ENCODE peak calls at places on chromosomes 4 and X, in ten cellular contexts. C is heart left ventricle; J is tibial nerve; S is CD8-positive, alpha-beta memory T cell; W is lung; A is SJSA1; T is neuronal stem cell; G is heart right ventricle; N is GM23248; F is PC-9. R is an unnamed sample.

GRCh38 chr4:99885063-99885664 is 9.1 kb downstream of the LAMTOR3 start:
- DNase-seq in C (no peak), J (no peak), S (peak; percentile 44), W (no peak), A (peak; percentile 22), T (no peak), G (no peak), N (peak; percentile 61), F (no peak), R (no peak)

GRCh38 chrX:9566150-9566621 is 101.3 kb downstream of the TBL1X start:
- DNase-seq in C (peak; percentile 51), J (peak; percentile 38), S (peak; percentile 4), W (no peak), A (peak; percentile 65), T (no peak), G (peak; percentile 54), N (peak; percentile 86), F (peak; percentile 34), R (peak; percentile 57)

GRCh38 chr4:92952897-92953296 is 649.1 kb downstream of the GRID2 start:
- DNase-seq in C (no peak), J (no peak), S (no peak), W (no peak), A (no peak), T (no peak), G (no peak), N (no peak), F (no peak), R (no peak)

GRCh38 chr4:145619639-145619996 is 433 bp downstream of the MMAA start:
- DNase-seq in C (peak; percentile 34), J (no peak), S (no peak), W (peak; percentile 59), A (no peak), T (no peak), G (peak; percentile 37), N (peak; percentile 78), F (no peak), R (peak; percentile 69)

GRCh38 chr4:8044699-8045098 is 105.0 kb upstream of the AFAP1 start:
- DNase-seq in C (no peak), J (no peak), S (no peak), W (no peak), A (peak; percentile 37), T (no peak), G (no peak), N (no peak), F (no peak), R (no peak)

GRCh38 chrX:79181401-79181800 is 36.9 kb downstream of the GPR174 start:
- DNase-seq in C (no peak), J (no peak), S (no peak), W (no peak), A (no peak), T (no peak), G (no peak), N (no peak), F (no peak), R (no peak)

GRCh38 chr4:79588679-79589078 is 180.7 kb upstream of the GK2 start:
- DNase-seq in C (no peak), J (no peak), S (no peak), W (no peak), A (no peak), T (no peak), G (no peak), N (peak; percentile 38), F (no peak), R (no peak)

GRCh38 chr4:76307670-76308014 is 1.1 kb downstream of the STBD1 start:
- DNase-seq in C (peak; percentile 56), J (no peak), S (no peak), W (no peak), A (no peak), T (no peak), G (peak; percentile 54), N (peak; percentile 26), F (no peak), R (no peak)

GRCh38 chr4:89868261-89868660 is 26.4 kb upstream of the MMRN1 start:
- DNase-seq in C (no peak), J (no peak), S (no peak), W (no peak), A (no peak), T (no peak), G (no peak), N (no peak), F (no peak), R (no peak)

GRCh38 chr4:119490335-119490734 is 138.3 kb downstream of the PDE5A start:
- DNase-seq in C (no peak), J (no peak), S (no peak), W (no peak), A (no peak), T (no peak), G (no peak), N (peak; percentile 26), F (no peak), R (no peak)

GRCh38 chrX:148441387-148441786 is 59.0 kb upstream of the AFF2 start:
- DNase-seq in C (no peak), J (no peak), S (no peak), W (no peak), A (no peak), T (no peak), G (no peak), N (no peak), F (no peak), R (no peak)

GRCh38 chr4:8289956-8290700 is 20.6 kb downstream of the HTRA3 start:
- DNase-seq in C (peak; percentile 9), J (no peak), S (no peak), W (no peak), A (no peak), T (no peak), G (no peak), N (no peak), F (no peak), R (peak; percentile 54)

GRCh38 chr4:125316781-125317525 is 2.2 kb downstream of the FAT4 start:
- DNase-seq in C (peak; percentile 36), J (peak; percentile 18), S (no peak), W (peak; percentile 34), A (peak; percentile 74), T (peak; percentile 30), G (peak; percentile 20), N (peak; percentile 74), F (no peak), R (peak; percentile 76)

GRCh38 chrX:13756381-13756780 is 21.8 kb downstream of the OFD1 start:
- DNase-seq in C (no peak), J (no peak), S (no peak), W (no peak), A (no peak), T (no peak), G (no peak), N (no peak), F (no peak), R (no peak)
- H3K4me1 ChIP-seq in C (peaks cover 6% of the 10 kb centered on the region), J (no peaks in the 10 kb centered on the region), S (peaks cover 6% of the 10 kb centered on the region), W (no peaks in the 10 kb centered on the region), A (no peaks in the 10 kb centered on the region), T (no peaks in the 10 kb centered on the region), G (no peaks in the 10 kb centered on the region), N (no peaks in the 10 kb centered on the region), F (no peaks in the 10 kb centered on the region), R (no peaks in the 10 kb centered on the region)

GRCh38 chrX:44908838-44909237 is 35.9 kb downstream of the KDM6A start:
- DNase-seq in C (no peak), J (no peak), S (no peak), W (no peak), A (no peak), T (no peak), G (no peak), N (no peak), F (no peak), R (no peak)
- H3K4me1 ChIP-seq in C (peaks cover 75% of the 10 kb centered on the region), J (peaks cover 9% of the 10 kb centered on the region), S (peaks cover 26% of the 10 kb centered on the region), W (peaks cover 9% of the 10 kb centered on the region), A (peaks cover 16% of the 10 kb centered on the region), T (no peaks in the 10 kb centered on the region), G (peaks cover 21% of the 10 kb centered on the region), N (peaks cover 21% of the 10 kb centered on the region), F (no peaks in the 10 kb centered on the region), R (no peaks in the 10 kb centered on the region)

GRCh38 chrX:45765281-45765680 is 564.6 kb upstream of the DIPK2B start:
- DNase-seq in C (no peak), J (no peak), S (no peak), W (no peak), A (no peak), T (no peak), G (no peak), N (no peak), F (no peak), R (no peak)

GRCh38 chrX:45762699-45763647 is 562.3 kb upstream of the DIPK2B start:
- DNase-seq in C (no peak), J (no peak), S (no peak), W (no peak), A (no peak), T (no peak), G (no peak), N (peak; percentile 37), F (no peak), R (no peak)

GRCh38 chrX:45767021-45767491 is 566.4 kb upstream of the DIPK2B start:
- DNase-seq in C (no peak), J (no peak), S (no peak), W (no peak), A (peak; percentile 65), T (no peak), G (no peak), N (peak; percentile 64), F (no peak), R (no peak)

GRCh38 chrX:45768666-45769065 is 568.0 kb upstream of the DIPK2B start:
- DNase-seq in C (no peak), J (no peak), S (no peak), W (no peak), A (no peak), T (no peak), G (no peak), N (peak; percentile 45), F (no peak), R (no peak)

GRCh38 chrX:45765726-45766125 is 565.0 kb upstream of the DIPK2B start:
- DNase-seq in C (no peak), J (no peak), S (no peak), W (no peak), A (no peak), T (no peak), G (no peak), N (peak; percentile 39), F (no peak), R (no peak)
- H3K4me1 ChIP-seq in C (peaks cover 43% of the 10 kb centered on the region), J (peaks cover under 1% of the 10 kb centered on the region), S (peaks cover 9% of the 10 kb centered on the region), W (peaks cover 2% of the 10 kb centered on the region), A (peaks cover 32% of the 10 kb centered on the region), T (peaks cover 5% of the 10 kb centered on the region), G (no peaks in the 10 kb centered on the region), N (peaks cover 30% of the 10 kb centered on the region), F (no peaks in the 10 kb centered on the region), R (peaks cover 12% of the 10 kb centered on the region)

GRCh38 chr4:184282895-184283654 is 65.4 kb upstream of the ENPP6 start:
- DNase-seq in C (no peak), J (peak; percentile 1), S (no peak), W (no peak), A (no peak), T (no peak), G (no peak), N (no peak), F (no peak), R (no peak)

GRCh38 chr4:184284742-184285141 is 67.1 kb upstream of the ENPP6 start:
- DNase-seq in C (no peak), J (no peak), S (no peak), W (no peak), A (no peak), T (no peak), G (no peak), N (no peak), F (no peak), R (no peak)

GRCh38 chr4:184283659-184284335 is 66.1 kb upstream of the ENPP6 start:
- DNase-seq in C (no peak), J (peak; percentile 2), S (no peak), W (no peak), A (no peak), T (no peak), G (no peak), N (no peak), F (no peak), R (no peak)

GRCh38 chr4:184282251-184282713 is 64.6 kb upstream of the ENPP6 start:
- DNase-seq in C (no peak), J (peak; percentile 4), S (peak; percentile 20), W (peak; percentile 41), A (no peak), T (no peak), G (no peak), N (peak; percentile 33), F (no peak), R (no peak)

GRCh38 chr4:184284336-184284690 is 66.6 kb upstream of the ENPP6 start:
- DNase-seq in C (no peak), J (no peak), S (no peak), W (no peak), A (no peak), T (no peak), G (no peak), N (no peak), F (no peak), R (no peak)
- H3K4me1 ChIP-seq in C (peaks cover 44% of the 10 kb centered on the region), J (peaks cover 62% of the 10 kb centered on the region), S (peaks cover 52% of the 10 kb centered on the region), W (no peaks in the 10 kb centered on the region), A (no peaks in the 10 kb centered on the region), T (peaks cover 17% of the 10 kb centered on the region), G (peaks cover 19% of the 10 kb centered on the region), N (no peaks in the 10 kb centered on the region), F (peaks cover 25% of the 10 kb centered on the region), R (peaks cover 4% of the 10 kb centered on the region)

R was measured in tibial artery.